ENCODE peak calls at places on chromosomes 16 and 17, in eight cellular contexts. P is EL; J is head of caudate nucleus; T is stimulated activated CD8-positive, alpha-beta memory T cell treated with anti-CD3 and anti-CD28 coated beads, Interleukin-4, amount 100 ng/mL, for 4 hours; F is Daoy; H is T-helper 2 cell; Y is fibroblast of the aortic adventitia; O is MM.1S. A is an unnamed sample.

GRCh38 chr17:11803226-11803625 is 194.0 kb downstream of the ZNF18 start:
- DNase-seq in H (no peak), P (no peak), J (no peak), Y (no peak), F (no peak), O (no peak), T (no peak), A (no peak)

GRCh38 chr17:206941-207560 is 25.6 kb upstream of the DOC2B start:
- DNase-seq in O (no peak), J (no peak), P (no peak), Y (no peak), F (no peak), H (no peak), T (no peak), A (no peak)

GRCh38 chr17:68539536-68540469 is 27.6 kb downstream of the PRKAR1A start:
- DNase-seq in Y (peak; percentile 54), P (peak; percentile 10), O (peak; percentile 25), H (no peak), F (no peak), J (peak; percentile 59), T (no peak), A (no peak)

GRCh38 chr16:13036600-13036999 is 135.2 kb downstream of the SHISA9 start:
- DNase-seq in Y (peak; percentile 25), F (peak; percentile 7), P (peak; percentile 1), H (no peak), T (no peak), O (peak; percentile 61), J (peak; percentile 20), A (no peak)

GRCh38 chr17:47649153-47649971 is at the start of gene KPNB1:
- DNase-seq in J (peak; percentile 99), Y (peak; percentile 100), F (peak; percentile 100), T (peak; percentile 94), H (peak; percentile 97), P (peak; percentile 100), O (peak; percentile 99), A (peak; percentile 92)

GRCh38 chr16:80527297-80527696 is 13.5 kb upstream of the DYNLRB2 start:
- DNase-seq in Y (peak; percentile 11), P (peak; percentile 41), F (peak; percentile 61), T (no peak), O (peak; percentile 57), J (no peak), H (peak; percentile 5), A (no peak)

GRCh38 chr16:48246066-48246465 is 1.3 kb downstream of the ABCC11 start:
- DNase-seq in F (no peak), J (no peak), P (no peak), T (no peak), Y (peak; percentile 68), H (no peak), O (no peak), A (no peak)

GRCh38 chr17:78903101-78903779 is at the start of gene CEP295NL:
- DNase-seq in T (no peak), Y (no peak), F (peak; percentile 56), O (no peak), H (no peak), J (peak; percentile 46), P (no peak), A (no peak)

GRCh38 chr16:80680046-80680445 is 124.4 kb downstream of the CDYL2 start:
- DNase-seq in P (no peak), T (no peak), J (no peak), O (no peak), H (no peak), Y (no peak), F (no peak), A (no peak)

GRCh38 chr16:86712158-86713009 is 134.0 kb downstream of the FOXL1 start:
- DNase-seq in Y (no peak), O (no peak), J (no peak), F (no peak), P (no peak), T (no peak), H (no peak), A (no peak)

GRCh38 chr16:84423416-84423837 is 55.1 kb downstream of the ATP2C2 start:
- DNase-seq in P (peak; percentile 48), T (no peak), O (peak; percentile 31), J (peak; percentile 30), Y (peak; percentile 41), F (peak; percentile 27), H (no peak), A (no peak)